ENCODE peak calls at places on chromosomes 7 and 10, in ten cellular contexts. One of them, this sample, is unnamed.

GRCh38 chr10:118953598-118953997 is 75.9 kb upstream of the NANOS1 start:
- ATAC-seq in pancreas: no peak
- ATAC-seq in SK-N-SH treated with all-trans-retinoic acid at 6 μM for 48 hours: no peak
- ATAC-seq in body of pancreas: no peak
- ATAC-seq in left ventricle myocardium superior: no peak
- ATAC-seq in natural killer cell: no peak
- ATAC-seq in sciatic nerve: peak
- ATAC-seq in heart right ventricle: no peak
- ATAC-seq in left lung: no peak
- ATAC-seq in heart left ventricle: no peak
- ATAC-seq in this sample: no peak

GRCh38 chr7:28237368-28237767 is 56.8 kb upstream of the JAZF1 start:
- ATAC-seq in pancreas: peak
- ATAC-seq in left ventricle myocardium superior: no peak
- ATAC-seq in natural killer cell: no peak
- ATAC-seq in heart left ventricle: no peak
- ATAC-seq in heart right ventricle: no peak
- ATAC-seq in sciatic nerve: no peak
- ATAC-seq in body of pancreas: no peak
- ATAC-seq in left lung: no peak
- ATAC-seq in SK-N-SH treated with all-trans-retinoic acid at 6 μM for 48 hours: no peak
- ATAC-seq in this sample: no peak

GRCh38 chr10:71804067-71804466 is 30.7 kb upstream of the VSIR start:
- ATAC-seq in heart left ventricle: peak
- ATAC-seq in heart right ventricle: no peak
- ATAC-seq in left ventricle myocardium superior: peak
- ATAC-seq in natural killer cell: no peak
- ATAC-seq in left lung: no peak
- ATAC-seq in pancreas: peak
- ATAC-seq in SK-N-SH treated with all-trans-retinoic acid at 6 μM for 48 hours: no peak
- ATAC-seq in sciatic nerve: peak
- ATAC-seq in body of pancreas: no peak
- ATAC-seq in this sample: peak

GRCh38 chr7:42617071-42617705 is 294.7 kb downstream of the C7orf25 start:
- ATAC-seq in left lung: no peak
- ATAC-seq in heart right ventricle: no peak
- ATAC-seq in sciatic nerve: no peak
- ATAC-seq in left ventricle myocardium superior: peak
- ATAC-seq in natural killer cell: no peak
- ATAC-seq in SK-N-SH treated with all-trans-retinoic acid at 6 μM for 48 hours: peak
- ATAC-seq in heart left ventricle: peak
- ATAC-seq in pancreas: no peak
- ATAC-seq in body of pancreas: no peak
- ATAC-seq in this sample: peak

GRCh38 chr7:48894574-48894973 is 29.8 kb upstream of the CDC14C start:
- ATAC-seq in body of pancreas: no peak
- ATAC-seq in left ventricle myocardium superior: no peak
- ATAC-seq in left lung: no peak
- ATAC-seq in heart left ventricle: no peak
- ATAC-seq in natural killer cell: no peak
- ATAC-seq in sciatic nerve: no peak
- ATAC-seq in SK-N-SH treated with all-trans-retinoic acid at 6 μM for 48 hours: no peak
- ATAC-seq in pancreas: no peak
- ATAC-seq in heart right ventricle: no peak
- ATAC-seq in this sample: no peak

GRCh38 chr10:23994459-23995046 is 214.4 kb upstream of the KIAA1217 start:
- ATAC-seq in left lung: peak
- ATAC-seq in body of pancreas: peak
- ATAC-seq in sciatic nerve: peak
- ATAC-seq in heart left ventricle: peak
- ATAC-seq in SK-N-SH treated with all-trans-retinoic acid at 6 μM for 48 hours: peak
- ATAC-seq in left ventricle myocardium superior: peak
- ATAC-seq in pancreas: peak
- ATAC-seq in heart right ventricle: peak
- ATAC-seq in natural killer cell: no peak
- ATAC-seq in this sample: no peak

GRCh38 chr10:92699193-92699517 is 9.4 kb downstream of the HHEX start:
- ATAC-seq in natural killer cell: no peak
- ATAC-seq in left ventricle myocardium superior: no peak
- ATAC-seq in heart right ventricle: no peak
- ATAC-seq in SK-N-SH treated with all-trans-retinoic acid at 6 μM for 48 hours: peak
- ATAC-seq in heart left ventricle: no peak
- ATAC-seq in sciatic nerve: peak
- ATAC-seq in body of pancreas: no peak
- ATAC-seq in pancreas: no peak
- ATAC-seq in left lung: no peak
- ATAC-seq in this sample: no peak

GRCh38 chr7:26198133-26198780 is 2.3 kb downstream of the HNRNPA2B1 start:
- ATAC-seq in body of pancreas: no peak
- ATAC-seq in sciatic nerve: no peak
- ATAC-seq in pancreas: no peak
- ATAC-seq in left lung: no peak
- ATAC-seq in natural killer cell: no peak
- ATAC-seq in heart right ventricle: no peak
- ATAC-seq in heart left ventricle: no peak
- ATAC-seq in left ventricle myocardium superior: no peak
- ATAC-seq in SK-N-SH treated with all-trans-retinoic acid at 6 μM for 48 hours: no peak
- ATAC-seq in this sample: no peak

GRCh38 chr10:4941540-4942330 is 21.5 kb upstream of the AKR1C1 start:
- ATAC-seq in pancreas: peak
- ATAC-seq in left ventricle myocardium superior: peak
- ATAC-seq in natural killer cell: no peak
- ATAC-seq in heart left ventricle: peak
- ATAC-seq in SK-N-SH treated with all-trans-retinoic acid at 6 μM for 48 hours: no peak
- ATAC-seq in heart right ventricle: no peak
- ATAC-seq in body of pancreas: peak
- ATAC-seq in sciatic nerve: peak
- ATAC-seq in left lung: peak
- ATAC-seq in this sample: peak

GRCh38 chr7:2971914-2972530 is 71.6 kb downstream of the CARD11 start:
- ATAC-seq in heart left ventricle: no peak
- ATAC-seq in left ventricle myocardium superior: no peak
- ATAC-seq in natural killer cell: peak
- ATAC-seq in sciatic nerve: no peak
- ATAC-seq in SK-N-SH treated with all-trans-retinoic acid at 6 μM for 48 hours: no peak
- ATAC-seq in left lung: no peak
- ATAC-seq in heart right ventricle: no peak
- ATAC-seq in pancreas: no peak
- ATAC-seq in body of pancreas: no peak
- ATAC-seq in this sample: no peak

GRCh38 chr10:43983856-43984271 is 335.2 kb upstream of the ZNF32 start:
- ATAC-seq in body of pancreas: no peak
- ATAC-seq in SK-N-SH treated with all-trans-retinoic acid at 6 μM for 48 hours: no peak
- ATAC-seq in heart left ventricle: no peak
- ATAC-seq in heart right ventricle: no peak
- ATAC-seq in pancreas: no peak
- ATAC-seq in natural killer cell: no peak
- ATAC-seq in left ventricle myocardium superior: no peak
- ATAC-seq in sciatic nerve: no peak
- ATAC-seq in left lung: no peak
- ATAC-seq in this sample: no peak

GRCh38 chr10:103781329-103782061 is 73.9 kb downstream of the SH3PXD2A start:
- ATAC-seq in left lung: peak
- ATAC-seq in heart right ventricle: no peak
- ATAC-seq in heart left ventricle: no peak
- ATAC-seq in body of pancreas: no peak
- ATAC-seq in left ventricle myocardium superior: no peak
- ATAC-seq in SK-N-SH treated with all-trans-retinoic acid at 6 μM for 48 hours: peak
- ATAC-seq in sciatic nerve: no peak
- ATAC-seq in pancreas: peak
- ATAC-seq in natural killer cell: no peak
- ATAC-seq in this sample: no peak

GRCh38 chr7:86980223-86980622 is 79.2 kb downstream of the ELAPOR2 start:
- ATAC-seq in sciatic nerve: no peak
- ATAC-seq in body of pancreas: no peak
- ATAC-seq in heart left ventricle: no peak
- ATAC-seq in SK-N-SH treated with all-trans-retinoic acid at 6 μM for 48 hours: peak
- ATAC-seq in heart right ventricle: no peak
- ATAC-seq in pancreas: no peak
- ATAC-seq in left ventricle myocardium superior: no peak
- ATAC-seq in natural killer cell: no peak
- ATAC-seq in left lung: no peak
- ATAC-seq in this sample: no peak

GRCh38 chr7:37289781-37290180 is 158.9 kb downstream of the ELMO1 start:
- ATAC-seq in heart right ventricle: no peak
- ATAC-seq in SK-N-SH treated with all-trans-retinoic acid at 6 μM for 48 hours: no peak
- ATAC-seq in natural killer cell: no peak
- ATAC-seq in left ventricle myocardium superior: no peak
- ATAC-seq in body of pancreas: no peak
- ATAC-seq in pancreas: no peak
- ATAC-seq in sciatic nerve: no peak
- ATAC-seq in left lung: no peak
- ATAC-seq in heart left ventricle: no peak
- ATAC-seq in this sample: no peak

GRCh38 chr7:139523199-139523941 is at the start of gene CLEC2L:
- ATAC-seq in heart right ventricle: no peak
- ATAC-seq in natural killer cell: no peak
- ATAC-seq in sciatic nerve: no peak
- ATAC-seq in left lung: peak
- ATAC-seq in SK-N-SH treated with all-trans-retinoic acid at 6 μM for 48 hours: peak
- ATAC-seq in body of pancreas: peak
- ATAC-seq in heart left ventricle: no peak
- ATAC-seq in pancreas: peak
- ATAC-seq in left ventricle myocardium superior: peak
- ATAC-seq in this sample: peak

This sample was measured in gastroesophageal sphincter.